ENCODE peak calls at places on chromosomes 16 and 17, in five cellular contexts. I is HepG2, C is HFFc6, M is body of pancreas, E is activated B cell treated with CpG ODN at 0.5 μM for 24 hours. O is an unnamed sample.

GRCh38 chr16:6018848-6019489 is 921.4 kb upstream of the EEF2KMT start:
- DNase-seq in I (no peak), C (no peak), M (no peak), E (no peak), O (no peak)

GRCh38 chr16:74732951-74733350 is 32.3 kb upstream of the MLKL start:
- DNase-seq in I (no peak), C (no peak), M (no peak), E (no peak), O (no peak)

GRCh38 chr17:40490289-40490853 is 11.1 kb downstream of the TNS4 start:
- DNase-seq in I (no peak), C (no peak), M (peak; percentile 46), E (no peak), O (no peak)

GRCh38 chr16:23584186-23585076 is 11.7 kb downstream of the NDUFAB1 start:
- DNase-seq in I (no peak), C (peak; percentile 32), M (no peak), E (no peak), O (no peak)

GRCh38 chr17:40607641-40608040 is 40.0 kb downstream of the SMARCE1 start:
- DNase-seq in I (no peak), C (no peak), M (no peak), E (no peak), O (no peak)

GRCh38 chr17:78970834-78971763 is 8.6 kb downstream of the LGALS3BP start:
- DNase-seq in I (peak; percentile 81), C (peak; percentile 47), M (peak; percentile 84), E (peak; percentile 70), O (peak; percentile 91)

GRCh38 chr16:13866073-13866472 is 53.9 kb upstream of the ERCC4 start:
- DNase-seq in I (peak; percentile 86), C (peak; percentile 64), M (peak; percentile 92), E (no peak), O (no peak)

GRCh38 chr17:78375401-78376079 is 2.9 kb upstream of the PGS1 start:
- DNase-seq in I (peak; percentile 89), C (peak; percentile 93), M (peak; percentile 37), E (no peak), O (no peak)

GRCh38 chr17:9427460-9428315 is 147.9 kb downstream of the STX8 start:
- DNase-seq in I (no peak), C (no peak), M (no peak), E (no peak), O (no peak)

GRCh38 chr17:41483991-41484826 is 3.3 kb upstream of the KRT35 start:
- DNase-seq in I (no peak), C (no peak), M (no peak), E (no peak), O (no peak)

GRCh38 chr17:61468263-61468907 is 16.2 kb downstream of the TBX4 start:
- DNase-seq in I (no peak), C (peak; percentile 47), M (peak; percentile 5), E (no peak), O (no peak)

GRCh38 chr16:17607624-17608023 is 136.9 kb upstream of the XYLT1 start:
- DNase-seq in I (no peak), C (no peak), M (no peak), E (no peak), O (no peak)

GRCh38 chr16:50644730-50645129 is 36.4 kb downstream of the SNX20 start:
- DNase-seq in I (no peak), C (no peak), M (peak; percentile 38), E (no peak), O (no peak)

GRCh38 chr17:31171711-31172110 is 76.9 kb downstream of the NF1 start:
- DNase-seq in I (no peak), C (no peak), M (no peak), E (no peak), O (no peak)

GRCh38 chr16:67238806-67239470 is 8.3 kb downstream of the FHOD1 start:
- DNase-seq in I (no peak), C (no peak), M (no peak), E (no peak), O (no peak)

GRCh38 chr17:10013360-10014112 is 108.5 kb upstream of the RCVRN start:
- DNase-seq in I (no peak), C (no peak), M (no peak), E (no peak), O (no peak)

GRCh38 chr17:79914813-79915740 is 75.8 kb upstream of the CBX4 start:
- DNase-seq in I (no peak), C (no peak), M (no peak), E (no peak), O (no peak)

GRCh38 chr17:5282639-5283217 is 644 bp downstream of the RABEP1 start:
- DNase-seq in I (no peak), C (peak; percentile 6), M (peak; percentile 17), E (no peak), O (no peak)

GRCh38 chr17:31561469-31562412 is 170.3 kb downstream of the RAB11FIP4 start:
- DNase-seq in I (no peak), C (peak; percentile 84), M (no peak), E (no peak), O (no peak)

GRCh38 chr16:57091990-57092785 is at the start of gene CPNE2:
- DNase-seq in I (no peak), C (no peak), M (peak; percentile 70), E (peak; percentile 52), O (peak; percentile 88)

GRCh38 chr17:62562656-62563055 is 64.8 kb upstream of the MRC2 start:
- DNase-seq in I (peak; percentile 76), C (peak; percentile 43), M (peak; percentile 19), E (no peak), O (no peak)

GRCh38 chr17:48856122-48856821 is 25.4 kb downstream of the CALCOCO2 start:
- DNase-seq in I (no peak), C (no peak), M (no peak), E (no peak), O (no peak)

GRCh38 chr16:71630808-71631207 is 4.8 kb downstream of the MARVELD3 start:
- DNase-seq in I (no peak), C (no peak), M (no peak), E (no peak), O (no peak)

GRCh38 chr16:68539704-68540370 is 746 bp downstream of the ZFP90 start:
- DNase-seq in I (no peak), C (no peak), M (peak; percentile 16), E (no peak), O (no peak)

GRCh38 chr17:17151055-17151454 is 55.1 kb downstream of the PLD6 start:
- DNase-seq in I (no peak), C (peak; percentile 93), M (no peak), E (no peak), O (no peak)

GRCh38 chr16:29875206-29875605 is 12.2 kb upstream of the CDIPT start:
- DNase-seq in I (no peak), C (no peak), M (no peak), E (no peak), O (no peak)

GRCh38 chr17:65022751-65023421 is 33.7 kb downstream of the GNA13 start:
- DNase-seq in I (peak; percentile 15), C (peak; percentile 4), M (no peak), E (no peak), O (no peak)

GRCh38 chr17:12472613-12473173 is 193.0 kb upstream of the MYOCD start:
- DNase-seq in I (no peak), C (no peak), M (no peak), E (no peak), O (no peak)

GRCh38 chr16:78520470-78520869 is 421.0 kb downstream of the WWOX start:
- DNase-seq in I (no peak), C (no peak), M (no peak), E (no peak), O (no peak)

GRCh38 chr16:28291651-28292626 is at the start of gene SBK1:
- DNase-seq in I (peak; percentile 40), C (peak; percentile 13), M (peak; percentile 86), E (peak; percentile 87), O (peak; percentile 89)

DNA sequence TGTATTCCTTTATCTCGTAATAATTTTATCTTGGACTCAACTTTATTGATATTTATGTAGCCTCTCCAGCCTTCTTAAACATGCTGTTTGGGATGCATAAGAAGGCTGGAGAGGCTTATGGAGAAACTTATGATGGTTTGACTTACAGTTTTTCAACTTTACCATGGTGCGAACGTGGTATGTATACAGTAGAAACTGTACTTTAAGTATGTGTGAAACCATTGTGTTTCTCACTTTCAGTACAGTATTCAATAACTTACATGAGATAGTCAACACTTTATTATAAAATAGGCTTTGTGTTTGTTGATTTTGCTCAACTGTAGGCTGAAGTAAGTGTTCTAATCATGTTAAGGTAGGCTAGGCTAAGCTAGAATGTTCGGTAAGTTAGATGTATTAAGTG is 206.8 kb downstream of the SEC14L1 start:
- DNase-seq in I (no peak), C (no peak), M (no peak), E (no peak), O (no peak)
- TF ChIP-seq CTCF in I (no peak), C (no peak), M (no peak), E (no peak), O (no peak)

GRCh38 chr17:13909901-13910519 is 159.3 kb upstream of the COX10 start:
- DNase-seq in I (no peak), C (no peak), M (no peak), E (no peak), O (no peak)
- TF ChIP-seq CTCF in I (peak; percentile 44), C (peak; percentile 26), M (no peak), E (no peak), O (no peak)

GRCh38 chr17:33469411-33469810 is 176.3 kb upstream of the ASIC2 start:
- DNase-seq in I (no peak), C (no peak), M (no peak), E (no peak), O (no peak)

GRCh38 chr17:33469911-33470310 is 176.8 kb upstream of the ASIC2 start:
- DNase-seq in I (no peak), C (peak; percentile 38), M (no peak), E (no peak), O (no peak)

GRCh38 chr17:33475594-33475993 is 182.5 kb upstream of the ASIC2 start:
- DNase-seq in I (no peak), C (no peak), M (no peak), E (no peak), O (no peak)

DNA sequence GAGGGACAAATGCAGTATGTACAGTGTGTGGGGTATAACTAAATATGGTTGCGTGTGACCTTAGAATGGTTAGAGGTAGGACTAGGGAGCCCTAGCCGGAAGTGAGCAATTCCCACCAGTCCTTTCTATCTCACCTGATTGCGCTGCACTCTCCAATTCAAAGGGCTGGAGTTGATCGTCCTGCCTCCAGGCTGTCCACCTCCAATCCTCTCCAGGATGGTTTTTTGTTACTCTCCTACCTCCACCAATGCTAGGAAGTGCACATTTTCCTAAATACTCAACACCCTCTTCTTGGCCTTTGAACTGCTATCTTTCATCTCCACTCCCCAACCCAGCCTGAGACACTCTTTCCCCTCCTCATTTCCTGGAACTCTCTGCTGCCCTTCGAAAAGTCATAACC is 181.7 kb upstream of the ASIC2 start:
- DNase-seq in I (no peak), C (no peak), M (no peak), E (no peak), O (no peak)
- TF ChIP-seq CTCF in I (no peak), C (no peak), M (no peak), E (no peak), O (no peak)

DNA sequence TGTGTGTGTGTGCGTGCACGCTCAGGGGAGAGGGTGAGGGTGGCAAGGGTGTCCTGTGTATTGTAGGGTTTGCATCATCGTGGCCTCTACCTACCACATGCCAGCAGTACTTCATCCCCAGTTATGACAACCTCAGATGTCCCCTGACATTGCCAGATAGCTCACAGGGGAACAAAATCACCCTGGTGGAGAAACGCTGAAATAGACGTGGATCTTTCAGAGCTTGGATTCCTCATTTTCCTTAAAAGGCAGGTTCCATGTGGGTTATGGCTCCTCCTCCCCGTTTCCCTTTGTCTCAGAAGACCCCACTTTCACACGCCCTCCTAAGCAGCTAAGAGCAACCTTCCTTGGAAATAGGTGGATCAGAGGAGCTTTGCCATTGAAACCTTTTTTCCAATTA is 75.2 kb upstream of the IRX3 start:
- DNase-seq in I (no peak), C (no peak), M (no peak), E (no peak), O (no peak)
- TF ChIP-seq CTCF in I (no peak), C (peak; percentile 21), M (no peak), E (no peak), O (no peak)